ENCODE peak calls at places on chromosome 19, in ten cellular contexts. J is heart left ventricle; V is BE2C; K is IMR-90; D is sigmoid colon; G is Peyer's patch; X is CD8-positive, alpha-beta T cell; U is cardiac muscle cell; B is ovary; N is CD8-positive, alpha-beta memory T cell. F is an unnamed sample. For H3K9me3 and H3K4me1, the result is how much of the 10 kb centered on the place peaks cover.

GRCh38 chr19:12092065-12092867 is 27.7 kb downstream of the ZNF844 start:
- DNase-seq in J (peak), V (peak), K (peak), D (peak), G (peak), X (peak), U (peak), B (peak), N (peak), F (peak)

GRCh38 chr19:31274266-31274963 is 74.8 kb downstream of the TSHZ3 start:
- DNase-seq in J (no peak), V (no peak), K (no peak), D (peak), G (no peak), X (no peak), U (no peak), B (no peak), N (no peak), F (no peak)

GRCh38 chr19:29269641-29270040 is 56.7 kb upstream of the UQCRFS1 start:
- DNase-seq in J (no peak), V (no peak), K (no peak), D (peak), G (no peak), X (no peak), U (no peak), B (no peak), N (no peak), F (no peak)

GRCh38 chr19:7595466-7596133 is at the start of gene CAMSAP3:
- DNase-seq in J (no peak), V (peak), K (no peak), D (no peak), G (no peak), X (no peak), U (no peak), B (no peak), N (no peak), F (no peak)

GRCh38 chr19:18901503-18901890 is 5.5 kb upstream of the CERS1 start:
- DNase-seq in J (no peak), V (no peak), K (no peak), D (no peak), G (no peak), X (no peak), U (no peak), B (no peak), N (no peak), F (no peak)

GRCh38 chr19:6613711-6614110 is 22.8 kb upstream of the CD70 start:
- DNase-seq in J (no peak), V (no peak), K (no peak), D (no peak), G (no peak), X (no peak), U (peak), B (no peak), N (no peak), F (no peak)

GRCh38 chr19:7578127-7578526 is 17.5 kb upstream of the CAMSAP3 start:
- DNase-seq in J (no peak), V (no peak), K (no peak), D (no peak), G (no peak), X (no peak), U (no peak), B (no peak), N (no peak), F (no peak)

GRCh38 chr19:31718898-31719297 is 369.7 kb upstream of the TSHZ3 start:
- DNase-seq in J (no peak), V (no peak), K (no peak), D (no peak), G (no peak), X (no peak), U (no peak), B (peak), N (no peak), F (no peak)

GRCh38 chr19:2058570-2059421 is 7.8 kb upstream of the MKNK2 start:
- DNase-seq in J (no peak), V (no peak), K (no peak), D (no peak), G (no peak), X (no peak), U (no peak), B (no peak), N (no peak), F (no peak)

GRCh38 chr19:50266896-50267295 is 62.3 kb downstream of the KCNC3 start:
- DNase-seq in J (no peak), V (no peak), K (no peak), D (no peak), G (no peak), X (no peak), U (no peak), B (no peak), N (peak), F (no peak)

GRCh38 chr19:5927439-5927821 is 13.4 kb downstream of the CAPS start:
- DNase-seq in J (no peak), V (no peak), K (no peak), D (no peak), G (peak), X (no peak), U (no peak), B (no peak), N (no peak), F (no peak)

GRCh38 chr19:18437481-18438330 is at the start of gene ISYNA1:
- DNase-seq in J (peak), V (peak), K (peak), D (no peak), G (peak), X (peak), U (peak), B (peak), N (peak), F (peak)

GRCh38 chr19:10061717-10062310 is 24.3 kb upstream of the SHFL start:
- DNase-seq in J (no peak), V (no peak), K (no peak), D (no peak), G (no peak), X (no peak), U (peak), B (no peak), N (no peak), F (no peak)

GRCh38 chr19:35153701-35154534 is 617 bp upstream of the FXYD5 start:
- DNase-seq in J (peak), V (peak), K (no peak), D (peak), G (peak), X (peak), U (peak), B (no peak), N (peak), F (no peak)

GRCh38 chr19:41263850-41264580 is at the start of gene HNRNPUL1:
- DNase-seq in J (peak), V (peak), K (peak), D (peak), G (peak), X (peak), U (peak), B (peak), N (peak), F (peak)

GRCh38 chr19:4456566-4456842 is 1.1 kb downstream of the UBXN6 start:
- DNase-seq in J (no peak), V (peak), K (peak), D (peak), G (no peak), X (no peak), U (peak), B (peak), N (no peak), F (no peak)

GRCh38 chr19:34347561-34348165 is 17.3 kb upstream of the GPI start:
- DNase-seq in J (no peak), V (no peak), K (no peak), D (no peak), G (no peak), X (no peak), U (no peak), B (no peak), N (no peak), F (no peak)

GRCh38 chr19:13718733-13719132 is 45.6 kb upstream of the MRI1 start:
- DNase-seq in J (no peak), V (peak), K (peak), D (no peak), G (no peak), X (no peak), U (peak), B (no peak), N (no peak), F (peak)

GRCh38 chr19:40026597-40026970 is 29.4 kb downstream of the ZNF780B start:
- DNase-seq in J (no peak), V (no peak), K (no peak), D (no peak), G (no peak), X (no peak), U (no peak), B (no peak), N (no peak), F (no peak)

GRCh38 chr19:40611096-40611495 is 9.9 kb downstream of the LTBP4 start:
- DNase-seq in J (peak), V (no peak), K (no peak), D (no peak), G (no peak), X (peak), U (no peak), B (no peak), N (peak), F (no peak)

GRCh38 chr19:42397315-42398166 is 7.4 kb upstream of the CNFN start:
- DNase-seq in J (no peak), V (no peak), K (no peak), D (no peak), G (no peak), X (no peak), U (no peak), B (no peak), N (no peak), F (no peak)

GRCh38 chr19:15260939-15261338 is 28.7 kb upstream of the EPHX3 start:
- DNase-seq in J (no peak), V (no peak), K (no peak), D (no peak), G (no peak), X (no peak), U (no peak), B (no peak), N (no peak), F (no peak)

GRCh38 chr19:3507371-3508120 is 1.4 kb downstream of the FZR1 start:
- DNase-seq in J (no peak), V (no peak), K (no peak), D (no peak), G (no peak), X (peak), U (no peak), B (peak), N (peak), F (no peak)

GRCh38 chr19:54180691-54181091 is 7.7 kb upstream of the TMC4 start:
- DNase-seq in J (no peak), V (no peak), K (no peak), D (no peak), G (no peak), X (no peak), U (no peak), B (no peak), N (no peak), F (no peak)

GRCh38 chr19:12187625-12188024 is 24.7 kb downstream of the ZNF136 start:
- DNase-seq in J (no peak), V (no peak), K (no peak), D (no peak), G (no peak), X (no peak), U (no peak), B (no peak), N (no peak), F (no peak)

GRCh38 chr19:12318782-12319413 is 14.5 kb downstream of the ZNF563 start:
- DNase-seq in J (no peak), V (no peak), K (no peak), D (no peak), G (no peak), X (no peak), U (no peak), B (no peak), N (no peak), F (no peak)

GRCh38 chr19:50496189-50497029 is 14.6 kb downstream of the JOSD2 start:
- DNase-seq in J (peak), V (no peak), K (no peak), D (peak), G (no peak), X (no peak), U (peak), B (no peak), N (peak), F (peak)

GRCh38 chr19:2337329-2337707 is 8.8 kb downstream of the SPPL2B start:
- DNase-seq in J (no peak), V (peak), K (peak), D (no peak), G (no peak), X (no peak), U (peak), B (peak), N (no peak), F (no peak)

GRCh38 chr19:13012690-13013608 is 17.7 kb downstream of the NFIX start:
- DNase-seq in J (no peak), V (no peak), K (peak), D (peak), G (no peak), X (peak), U (peak), B (peak), N (no peak), F (peak)

GRCh38 chr19:1172353-1173159 is 1.5 kb downstream of the SBNO2 start:
- DNase-seq in J (peak), V (no peak), K (peak), D (peak), G (peak), X (peak), U (peak), B (peak), N (no peak), F (no peak)

GRCh38 chr19:6694147-6694815 is 24.3 kb upstream of the TNFSF14 start:
- DNase-seq in J (no peak), V (no peak), K (no peak), D (no peak), G (no peak), X (no peak), U (no peak), B (no peak), N (no peak), F (no peak)

GRCh38 chr19:23283925-23284324 is 33.7 kb upstream of the ZNF724 start:
- DNase-seq in J (peak), V (peak), K (peak), D (no peak), G (peak), X (peak), U (peak), B (peak), N (peak), F (peak)

DNA sequence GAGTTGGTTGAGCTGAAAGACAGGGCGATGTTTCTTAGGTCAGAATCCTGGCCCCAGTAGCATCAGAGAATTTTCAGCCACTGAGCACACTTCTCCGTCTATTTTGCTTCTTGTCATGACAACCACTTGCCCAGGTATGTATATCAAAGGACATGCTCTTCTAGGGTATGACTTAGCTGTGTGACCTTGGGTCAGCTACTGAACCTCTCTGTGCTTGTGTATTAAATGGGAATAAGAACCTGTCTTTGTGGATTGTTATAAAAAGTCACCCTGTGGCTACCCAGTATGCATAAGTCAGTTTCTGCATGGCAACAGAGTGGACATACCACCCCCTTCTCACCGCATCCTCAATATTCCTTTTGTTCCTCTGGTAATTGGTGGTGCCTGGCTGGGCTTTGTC is 26.1 kb downstream of the MBD3L1 start:
- DNase-seq in J (no peak), V (no peak), K (no peak), D (no peak), G (no peak), X (no peak), U (no peak), B (no peak), N (no peak), F (no peak)
- H3K9me3 ChIP-seq in J (under half), V (under half), K (under half), D (under half), G (under half), X (under half), U (under half), B (under half), N (under half), F (under half)

GRCh38 chr19:48868196-48868886 is at the start of gene PLEKHA4:
- DNase-seq in J (peak), V (peak), K (peak), D (peak), G (no peak), X (no peak), U (peak), B (peak), N (no peak), F (peak)
- H3K4me1 ChIP-seq in J (under half), V (under half), K (under half), D (under half), G (under half), X (under half), U (under half), B (under half), N (under half), F (under half)

DNA sequence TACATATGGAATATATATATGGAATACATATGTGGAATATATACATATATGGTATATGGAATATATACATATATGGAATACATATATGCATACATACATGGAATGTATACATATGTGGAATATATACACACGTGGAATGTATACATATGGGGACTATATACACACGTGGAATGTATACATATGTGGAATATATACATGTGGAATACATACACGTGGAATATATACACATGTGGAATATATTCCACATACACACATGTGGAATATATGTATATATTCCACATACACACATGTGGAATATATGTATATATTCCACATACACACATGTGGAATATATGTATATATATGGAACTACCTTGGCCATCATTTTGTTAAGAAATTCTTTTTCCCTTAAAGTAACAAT is 31.1 kb downstream of the ZNF571 start:
- DNase-seq in J (no peak), V (no peak), K (no peak), D (no peak), G (no peak), X (no peak), U (no peak), B (no peak), N (no peak), F (no peak)
- H3K9me3 ChIP-seq in J (under half), V (under half), K (half or more), D (half or more), G (under half), X (half or more), U (under half), B (half or more), N (half or more), F (under half)

DNA sequence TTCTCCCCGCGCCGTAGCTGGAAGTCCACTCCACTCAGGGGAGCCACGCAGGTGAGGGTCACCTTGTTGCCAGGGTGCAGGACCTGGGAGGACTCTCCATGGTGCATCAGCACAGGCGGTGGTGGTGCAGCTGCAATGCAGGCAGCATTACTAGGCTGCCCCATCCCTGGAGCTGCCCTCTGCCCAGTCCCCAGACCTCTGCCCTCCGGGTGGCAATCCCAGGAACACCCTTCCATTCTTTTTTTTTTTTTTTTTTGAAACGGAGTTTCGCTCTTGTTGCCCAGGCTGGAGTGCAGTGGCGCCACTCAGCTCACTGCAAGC is 1.8 kb downstream of the A1BG start:
- DNase-seq in J (no peak), V (no peak), K (no peak), D (no peak), G (no peak), X (no peak), U (no peak), B (no peak), N (no peak), F (no peak)
- H3K4me1 ChIP-seq in J (under half), V (under half), K (under half), D (under half), G (under half), X (under half), U (under half), B (under half), N (under half), F (under half)

GRCh38 chr19:36526581-36526980 is 1.5 kb downstream of the ZNF260 start:
- DNase-seq in J (no peak), V (no peak), K (no peak), D (no peak), G (no peak), X (no peak), U (no peak), B (no peak), N (no peak), F (no peak)

GRCh38 chr19:36528194-36528920 is at the start of gene ZNF260:
- DNase-seq in J (peak), V (peak), K (peak), D (peak), G (peak), X (peak), U (peak), B (peak), N (peak), F (peak)

GRCh38 chr19:36527873-36528193 is 238 bp downstream of the ZNF260 start:
- DNase-seq in J (no peak), V (no peak), K (no peak), D (no peak), G (no peak), X (no peak), U (no peak), B (no peak), N (no peak), F (no peak)

GRCh38 chr19:36528921-36529518 is 949 bp upstream of the ZNF260 start:
- DNase-seq in J (peak), V (no peak), K (no peak), D (no peak), G (no peak), X (peak), U (no peak), B (no peak), N (peak), F (no peak)

GRCh38 chr19:36524617-36525016 is 3.5 kb downstream of the ZNF260 start:
- DNase-seq in J (no peak), V (no peak), K (no peak), D (no peak), G (no peak), X (no peak), U (no peak), B (no peak), N (no peak), F (no peak)
- H3K9me3 ChIP-seq in J (half or more), V (under half), K (under half), D (under half), G (under half), X (under half), U (under half), B (under half), N (under half), F (half or more)

GRCh38 chr19:46722421-46723022 is 5.6 kb upstream of the PRKD2 start:
- DNase-seq in J (no peak), V (no peak), K (no peak), D (no peak), G (no peak), X (no peak), U (no peak), B (no peak), N (no peak), F (no peak)

GRCh38 chr19:46722004-46722380 is 5.1 kb upstream of the PRKD2 start:
- DNase-seq in J (no peak), V (no peak), K (no peak), D (peak), G (no peak), X (no peak), U (no peak), B (no peak), N (no peak), F (no peak)

GRCh38 chr19:46720516-46721239 is 3.8 kb upstream of the PRKD2 start:
- DNase-seq in J (no peak), V (no peak), K (no peak), D (peak), G (no peak), X (no peak), U (no peak), B (no peak), N (no peak), F (no peak)

GRCh38 chr19:46719629-46720515 is 3.0 kb upstream of the PRKD2 start:
- DNase-seq in J (no peak), V (no peak), K (no peak), D (peak), G (no peak), X (no peak), U (no peak), B (no peak), N (no peak), F (no peak)

DNA sequence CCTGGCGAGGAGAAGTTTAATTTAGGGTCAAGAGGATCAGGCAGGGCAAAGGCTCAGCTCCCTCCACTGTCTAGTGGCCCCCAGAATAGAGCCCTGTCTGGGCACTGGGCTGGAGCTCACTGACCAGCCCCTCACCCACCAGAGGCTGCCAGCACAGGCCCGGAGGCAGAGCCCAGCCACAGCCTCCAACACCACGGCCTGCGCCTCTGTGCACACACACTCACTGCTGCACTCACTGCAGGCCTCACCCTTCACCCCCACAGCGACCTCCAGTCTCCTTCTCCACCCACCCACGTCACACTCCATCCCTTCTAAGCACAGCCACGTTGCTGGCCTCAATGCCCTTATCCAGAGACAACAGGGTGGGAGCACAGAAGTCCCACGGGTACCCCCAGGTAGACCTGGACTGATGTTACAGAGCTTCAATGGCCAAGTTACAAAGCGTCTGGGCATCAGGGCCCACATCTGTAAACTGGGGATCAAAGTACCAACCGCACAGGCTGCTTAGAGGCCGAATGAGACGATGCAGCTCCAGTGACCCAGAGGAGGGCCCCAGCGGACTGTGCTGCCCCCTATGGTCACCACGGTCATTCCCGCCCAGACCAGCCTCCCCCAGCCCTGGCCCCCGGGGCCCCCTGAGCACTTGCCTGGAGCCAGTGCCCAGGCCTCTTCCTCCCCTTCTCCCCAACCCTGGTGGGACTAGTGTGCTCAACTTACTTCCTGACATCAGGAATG is 4.5 kb upstream of the PRKD2 start:
- DNase-seq in J (no peak), V (no peak), K (no peak), D (no peak), G (no peak), X (no peak), U (no peak), B (no peak), N (no peak), F (no peak)
- H3K4me1 ChIP-seq in J (under half), V (under half), K (under half), D (under half), G (under half), X (under half), U (under half), B (under half), N (under half), F (under half)

F was measured in left ventricle myocardium inferior.